ENCODE peak calls at places on chromosomes 5 and 9, in seven cellular contexts. R, K, X, U, A, Z and G are unnamed samples.

GRCh38 chr5:150461231-150461630 is 11.7 kb upstream of the RPS14 start:
- DNase-seq in Z (no peak), X (no peak), A (no peak), R (no peak), K (no peak), U (no peak), G (peak)

GRCh38 chr5:17315710-17316221 is 98.3 kb downstream of the BASP1 start:
- DNase-seq in R (no peak), K (no peak), A (no peak), X (no peak), U (no peak), Z (peak), G (no peak)

GRCh38 chr5:37174928-37175327 is 74.2 kb downstream of the CPLANE1 start:
- DNase-seq in Z (no peak), K (no peak), U (no peak), X (no peak), R (no peak), A (no peak), G (no peak)

GRCh38 chr9:27880640-27881039 is 307.4 kb upstream of the C9orf72 start:
- DNase-seq in X (no peak), R (no peak), Z (no peak), A (no peak), K (no peak), U (no peak), G (peak)

GRCh38 chr5:78730300-78731094 is 81.9 kb upstream of the LHFPL2 start:
- DNase-seq in A (no peak), R (no peak), X (no peak), K (no peak), Z (no peak), U (no peak), G (no peak)

GRCh38 chr5:1488882-1489680 is 34.7 kb downstream of the LPCAT1 start:
- DNase-seq in K (no peak), U (peak), Z (peak), A (no peak), X (no peak), R (no peak), G (no peak)

GRCh38 chr5:90503596-90503995 is 25.8 kb downstream of the LYSMD3 start:
- DNase-seq in Z (no peak), X (no peak), A (no peak), K (no peak), U (no peak), R (no peak), G (no peak)

GRCh38 chr5:148374693-148375360 is 8.9 kb upstream of the FBXO38 start:
- DNase-seq in R (peak), Z (peak), A (peak), X (peak), U (peak), K (no peak), G (peak)

GRCh38 chr9:38085308-38085707 is 16.3 kb upstream of the SHB start:
- DNase-seq in A (no peak), U (no peak), R (no peak), X (no peak), Z (no peak), K (no peak), G (no peak)